ENCODE peak calls at places on chromosomes 12 and 14, in four cellular contexts. E is neuronal stem cell, H is body of pancreas, P is esophagus squamous epithelium. W is an unnamed sample.

GRCh38 chr12:47754881-47755280 is 3.8 kb downstream of the RAPGEF3 start:
- DNase-seq in H (peak), E (no peak), P (no peak), W (no peak)

GRCh38 chr14:75022655-75023054 is 19.9 kb downstream of the EIF2B2 start:
- DNase-seq in P (no peak), E (no peak), H (no peak), W (peak)

GRCh38 chr12:30827406-30828055 is 72.8 kb upstream of the CAPRIN2 start:
- DNase-seq in E (no peak), P (no peak), H (no peak), W (no peak)

GRCh38 chr12:24743891-24744793 is 204.8 kb downstream of the BCAT1 start:
- DNase-seq in E (no peak), H (no peak), P (no peak), W (no peak)

GRCh38 chr14:89673499-89674225 is 256.6 kb upstream of the FOXN3 start:
- DNase-seq in H (no peak), E (no peak), P (no peak), W (no peak)

GRCh38 chr12:100141998-100142850 is 450 bp downstream of the BLTP3B start:
- DNase-seq in E (peak), H (peak), P (no peak), W (peak)

GRCh38 chr14:77554816-77555599 is 56.4 kb upstream of the ISM2 start:
- DNase-seq in P (no peak), E (no peak), H (no peak), W (no peak)

GRCh38 chr14:23358553-23359166 is 6.0 kb upstream of the SLC22A17 start:
- DNase-seq in H (no peak), E (no peak), P (no peak), W (no peak)

GRCh38 chr14:30994681-30995620 is 30.5 kb upstream of the AP4S1 start:
- DNase-seq in E (no peak), P (no peak), H (no peak), W (no peak)

GRCh38 chr12:88570103-88570502 is 10.2 kb downstream of the KITLG start:
- DNase-seq in P (no peak), E (no peak), H (no peak), W (no peak)

GRCh38 chr12:132711169-132711843 is 664 bp downstream of the PGAM5 start:
- DNase-seq in H (no peak), E (no peak), P (no peak), W (peak)

GRCh38 chr12:70196732-70197361 is 46.4 kb upstream of the CNOT2 start:
- DNase-seq in E (no peak), P (no peak), H (peak), W (peak)

GRCh38 chr12:51771008-51771407 is 77.5 kb downstream of the FIGNL2 start:
- DNase-seq in P (no peak), H (no peak), E (no peak), W (no peak)

GRCh38 chr12:123085730-123086487 is 65.0 kb downstream of the PITPNM2 start:
- DNase-seq in E (no peak), P (no peak), H (peak), W (no peak)

GRCh38 chr12:22672951-22673350 is 48.0 kb downstream of the ETNK1 start:
- DNase-seq in E (no peak), H (no peak), P (no peak), W (no peak)

GRCh38 chr14:52402812-52403526 is 88.9 kb downstream of the PTGER2 start:
- DNase-seq in E (no peak), H (peak), P (no peak), W (no peak)

GRCh38 chr14:70771781-70772212 is 37.5 kb downstream of the MAP3K9 start:
- DNase-seq in H (no peak), E (no peak), P (no peak), W (no peak)

GRCh38 chr14:89123851-89124250 is 293.2 kb downstream of the FOXN3 start:
- DNase-seq in H (no peak), E (no peak), P (no peak), W (no peak)

GRCh38 chr12:7162691-7163114 is 26.8 kb upstream of the PEX5 start:
- DNase-seq in P (no peak), H (peak), E (no peak), W (peak)

GRCh38 chr14:98899441-98899840 is 372.6 kb downstream of the BCL11B start:
- DNase-seq in H (no peak), P (no peak), E (no peak), W (no peak)

GRCh38 chr12:114903394-114903748 is 219.4 kb upstream of the TBX3 start:
- DNase-seq in H (no peak), P (no peak), E (no peak), W (no peak)

GRCh38 chr14:92456215-92457017 is 57.2 kb upstream of the RIN3 start:
- DNase-seq in P (no peak), H (peak), E (peak), W (peak)

DNA sequence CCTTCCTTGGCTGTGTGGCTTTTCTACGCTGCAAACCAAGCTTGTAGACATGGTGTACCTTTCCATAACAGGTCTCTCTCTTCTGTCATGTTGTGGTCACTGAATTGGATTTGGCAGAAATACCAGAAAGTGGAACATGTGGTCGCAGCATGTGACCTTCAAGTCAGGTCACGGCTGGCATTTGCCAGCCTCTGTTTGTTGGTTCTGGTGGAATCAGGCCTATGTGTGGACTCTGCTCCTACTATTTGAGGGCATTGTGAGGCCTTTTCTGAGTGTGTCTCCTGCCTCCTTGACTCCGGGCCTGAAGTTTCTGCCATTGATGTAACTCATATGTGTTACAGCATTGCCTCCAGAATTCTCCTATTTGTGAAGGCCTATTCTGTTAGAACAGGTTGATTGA is 116.7 kb downstream of the CACNA1C start:
- DNase-seq in P (no peak), E (no peak), H (no peak), W (no peak)
- H3K27ac ChIP-seq in P (peak), E (no peak), H (no peak), W (no peak)

GRCh38 chr12:14167005-14167628 is 185.7 kb upstream of the GRIN2B start:
- DNase-seq in H (peak), P (no peak), E (peak), W (peak)

GRCh38 chr12:14171111-14171510 is 189.7 kb upstream of the GRIN2B start:
- DNase-seq in E (no peak), H (no peak), P (no peak), W (no peak)
- H3K4me3 ChIP-seq in E (no peak), H (no peak), P (no peak), W (no peak)

DNA sequence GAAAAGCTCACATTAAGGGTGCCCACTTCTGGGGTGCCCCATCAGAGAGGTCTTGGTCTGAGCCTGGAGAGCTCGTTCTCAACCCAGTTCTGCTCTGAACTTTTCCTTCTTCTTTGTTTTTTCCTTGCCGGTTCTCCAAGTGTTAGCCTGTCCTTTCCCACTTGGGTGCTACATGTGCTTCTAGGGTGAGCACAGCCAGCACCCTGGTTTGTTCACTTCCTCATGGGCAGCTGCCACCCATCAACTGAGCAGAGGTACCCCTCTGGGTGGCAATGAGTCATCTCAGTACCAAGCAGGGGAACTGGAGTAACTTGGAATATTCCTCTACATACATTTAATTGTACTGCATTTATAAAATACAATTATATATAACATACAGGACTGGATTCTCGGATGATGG is 3.9 kb upstream of the SYNE3 start:
- DNase-seq in H (peak), P (no peak), E (no peak), W (no peak)
- H3K27ac ChIP-seq in H (no peak), P (peak), E (no peak), W (no peak)

DNA sequence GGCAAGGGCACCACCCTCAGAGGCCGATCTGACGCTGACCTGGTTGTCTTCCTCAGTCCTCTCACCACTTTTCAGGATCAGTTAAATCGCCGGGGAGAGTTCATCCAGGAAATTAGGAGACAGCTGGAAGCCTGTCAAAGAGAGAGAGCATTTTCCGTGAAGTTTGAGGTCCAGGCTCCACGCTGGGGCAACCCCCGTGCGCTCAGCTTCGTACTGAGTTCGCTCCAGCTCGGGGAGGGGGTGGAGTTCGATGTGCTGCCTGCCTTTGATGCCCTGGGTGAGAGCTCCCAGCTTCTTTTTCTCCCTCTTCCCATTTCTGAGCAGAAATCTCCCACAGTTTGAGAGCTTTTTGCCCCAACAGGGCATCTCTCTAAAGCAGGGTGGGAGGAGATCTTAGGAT is 1.8 kb downstream of the OAS1 start:
- DNase-seq in P (no peak), E (no peak), H (no peak), W (no peak)
- H3K4me3 ChIP-seq in P (peak), E (no peak), H (no peak), W (no peak)

DNA sequence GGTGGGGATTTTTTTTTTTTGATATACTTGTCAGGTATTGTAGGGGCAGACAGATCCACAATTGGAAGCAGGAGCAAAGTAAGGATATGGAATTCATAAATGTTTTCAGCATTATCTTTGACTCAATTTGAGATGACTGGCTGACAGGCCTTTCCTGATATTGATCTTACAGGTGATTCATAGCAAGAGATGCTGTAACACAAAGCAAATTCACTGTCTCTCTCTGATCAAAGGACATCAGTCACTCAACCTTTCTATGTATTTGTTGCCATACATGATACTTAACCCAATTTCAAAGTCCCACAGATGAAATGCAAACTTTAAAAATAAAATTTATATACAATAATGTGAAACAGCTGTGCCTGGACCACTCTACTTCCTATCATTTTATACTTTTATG is 1506.9 kb downstream of the AACS start:
- DNase-seq in E (no peak), P (no peak), H (no peak), W (no peak)
- H3K27ac ChIP-seq in E (no peak), P (no peak), H (no peak), W (no peak)

GRCh38 chr12:15050664-15051063 is 77.8 kb downstream of the PDE6H start:
- DNase-seq in P (no peak), H (no peak), E (no peak), W (no peak)
- H3K4me3 ChIP-seq in P (no peak), H (no peak), E (no peak), W (no peak)

GRCh38 chr12:107093547-107094448 is at the start of gene CRY1:
- DNase-seq in E (peak), P (peak), H (peak), W (peak)

GRCh38 chr12:107096571-107096970 is 3.2 kb upstream of the CRY1 start:
- DNase-seq in P (no peak), H (no peak), E (no peak), W (no peak)

GRCh38 chr12:107091989-107092641 is 1.2 kb downstream of the CRY1 start:
- DNase-seq in E (peak), H (peak), P (no peak), W (peak)

GRCh38 chr12:107091381-107091780 is 2.0 kb downstream of the CRY1 start:
- DNase-seq in P (no peak), H (peak), E (no peak), W (no peak)

DNA sequence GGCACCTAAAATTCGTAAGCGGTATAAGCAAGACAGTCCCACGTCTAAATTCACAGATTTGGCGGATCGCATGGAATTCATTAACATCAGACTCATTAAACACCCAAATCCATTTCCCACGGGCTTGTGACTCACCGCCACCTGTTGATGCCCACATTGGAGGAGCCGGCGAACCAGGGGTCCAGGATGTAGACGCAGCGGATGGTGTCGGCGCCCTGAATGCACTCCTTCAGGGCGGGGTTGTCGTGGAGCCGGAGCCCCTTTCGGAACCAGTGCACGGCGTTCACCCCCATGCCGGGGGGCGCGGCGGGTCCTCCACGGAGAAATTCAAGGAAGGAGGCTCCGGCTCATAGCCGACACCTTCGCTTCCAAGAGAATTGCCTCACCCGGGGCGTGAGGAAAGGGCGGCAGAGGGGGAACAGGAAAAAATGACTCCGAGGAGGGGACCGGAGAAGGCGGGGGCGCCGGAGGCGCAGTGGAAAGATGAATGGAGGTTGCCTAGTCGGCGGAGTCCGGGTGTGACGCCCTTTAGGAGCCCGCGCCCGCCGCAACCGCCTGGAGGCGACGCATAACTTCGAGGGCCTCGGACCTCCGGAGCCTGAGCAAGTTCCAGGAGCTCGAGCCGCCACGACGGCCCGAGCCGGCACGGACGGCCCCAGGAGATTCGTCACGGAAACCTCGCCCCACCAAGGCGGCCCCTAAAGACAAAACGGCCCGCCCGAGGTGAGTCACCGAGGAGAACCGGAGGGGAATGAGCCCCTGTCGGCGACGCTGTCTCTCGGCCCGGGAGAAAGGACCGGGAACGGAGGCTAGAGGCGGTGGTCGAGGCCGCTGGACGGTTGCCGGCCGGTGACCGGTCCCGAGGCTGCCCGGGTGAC is 441 bp downstream of the CRY1 start:
- DNase-seq in P (peak), H (peak), E (peak), W (peak)
- H3K27ac ChIP-seq in P (peak), H (peak), E (no peak), W (peak)

DNA sequence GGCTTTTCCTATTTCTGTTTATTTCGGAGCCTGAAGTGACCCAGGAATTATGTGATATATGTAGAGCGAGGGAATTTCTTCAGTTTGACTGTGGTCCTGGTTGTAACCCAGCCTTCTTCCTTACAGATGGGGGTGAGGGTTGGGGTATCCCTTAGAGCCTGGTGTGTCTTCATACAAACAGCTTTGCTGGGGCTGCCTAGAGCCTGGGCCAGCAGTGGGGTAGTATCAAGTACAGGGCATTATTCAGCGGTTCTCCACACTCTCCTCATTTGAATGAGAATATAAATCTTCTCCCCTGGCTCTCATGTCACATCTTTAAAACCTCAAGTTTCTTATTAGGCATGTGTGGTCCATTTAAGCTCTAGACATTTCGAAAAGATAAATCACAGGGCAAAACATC is 93.9 kb downstream of the ETV6 start:
- DNase-seq in E (no peak), P (no peak), H (no peak), W (no peak)
- H3K4me3 ChIP-seq in E (no peak), P (no peak), H (no peak), W (no peak)

GRCh38 chr14:68167717-68168087 is 348.1 kb downstream of the RAD51B start:
- DNase-seq in P (no peak), E (no peak), H (no peak), W (no peak)
- H3K27ac ChIP-seq in P (no peak), E (no peak), H (no peak), W (no peak)

GRCh38 chr14:69261761-69262331 is 1.9 kb downstream of the GALNT16 start:
- DNase-seq in H (no peak), P (no peak), E (no peak), W (no peak)

GRCh38 chr14:69260246-69260978 is 454 bp downstream of the GALNT16 start:
- DNase-seq in E (peak), H (no peak), P (no peak), W (peak)

GRCh38 chr14:69259531-69260245 is at the start of gene GALNT16:
- DNase-seq in E (peak), H (peak), P (no peak), W (peak)

GRCh38 chr14:69262516-69262915 is 2.6 kb downstream of the GALNT16 start:
- DNase-seq in P (no peak), E (no peak), H (no peak), W (no peak)

GRCh38 chr14:69260979-69261605 is 1.1 kb downstream of the GALNT16 start:
- DNase-seq in P (no peak), E (peak), H (peak), W (peak)
- H3K4me3 ChIP-seq in P (peak), E (peak), H (peak), W (peak)

W was measured in WERI-Rb-1.